ENCODE peak calls at places on chromosomes 4 and X, in eight cellular contexts. One of them, this sample, is unnamed.

GRCh38 chr4:173014113-173014558 is 154.5 kb upstream of the GALNT7 start:
- DNase-seq in HCT116: no peak
- DNase-seq in GM23248: peak
- DNase-seq in GM23338: peak
- DNase-seq in HepG2: no peak
- DNase-seq in keratinocyte: no peak
- DNase-seq in PC-3: peak
- DNase-seq in MM.1S: no peak
- DNase-seq in this sample: peak

GRCh38 chr4:66639361-66639760 is 905.9 kb downstream of the CENPC start:
- DNase-seq in HCT116: no peak
- DNase-seq in GM23248: no peak
- DNase-seq in GM23338: no peak
- DNase-seq in HepG2: no peak
- DNase-seq in keratinocyte: no peak
- DNase-seq in PC-3: peak
- DNase-seq in MM.1S: no peak
- DNase-seq in this sample: peak

GRCh38 chr4:106140601-106141000 is 175.4 kb downstream of the TBCK start:
- DNase-seq in HCT116: no peak
- DNase-seq in GM23248: peak
- DNase-seq in GM23338: peak
- DNase-seq in HepG2: no peak
- DNase-seq in keratinocyte: no peak
- DNase-seq in PC-3: peak
- DNase-seq in MM.1S: no peak
- DNase-seq in this sample: peak

GRCh38 chr4:66564901-66565648 is 894.8 kb upstream of the EPHA5 start:
- DNase-seq in HCT116: no peak
- DNase-seq in GM23248: peak
- DNase-seq in GM23338: no peak
- DNase-seq in HepG2: no peak
- DNase-seq in keratinocyte: no peak
- DNase-seq in PC-3: no peak
- DNase-seq in MM.1S: no peak
- DNase-seq in this sample: peak

GRCh38 chrX:107823456-107823855 is 2.2 kb upstream of the MID2 start:
- DNase-seq in HCT116: no peak
- DNase-seq in GM23248: peak
- DNase-seq in GM23338: no peak
- DNase-seq in HepG2: no peak
- DNase-seq in keratinocyte: no peak
- DNase-seq in PC-3: peak
- DNase-seq in MM.1S: no peak
- DNase-seq in this sample: peak

GRCh38 chr4:145533011-145533410 is 51.4 kb downstream of the SMAD1 start:
- DNase-seq in HCT116: no peak
- DNase-seq in GM23248: peak
- DNase-seq in GM23338: no peak
- DNase-seq in HepG2: no peak
- DNase-seq in keratinocyte: peak
- DNase-seq in PC-3: peak
- DNase-seq in MM.1S: no peak
- DNase-seq in this sample: peak

GRCh38 chr4:145557720-145558119 is 61.5 kb upstream of the MMAA start:
- DNase-seq in HCT116: peak
- DNase-seq in GM23248: peak
- DNase-seq in GM23338: peak
- DNase-seq in HepG2: peak
- DNase-seq in keratinocyte: peak
- DNase-seq in PC-3: peak
- DNase-seq in MM.1S: peak
- DNase-seq in this sample: peak

GRCh38 chr4:53055274-53055673 is 193.2 kb downstream of the RASL11B start:
- DNase-seq in HCT116: no peak
- DNase-seq in GM23248: peak
- DNase-seq in GM23338: no peak
- DNase-seq in HepG2: no peak
- DNase-seq in keratinocyte: no peak
- DNase-seq in PC-3: no peak
- DNase-seq in MM.1S: no peak
- DNase-seq in this sample: peak

GRCh38 chr4:6331018-6331417 is 61.4 kb downstream of the WFS1 start:
- DNase-seq in HCT116: no peak
- DNase-seq in GM23248: peak
- DNase-seq in GM23338: peak
- DNase-seq in HepG2: peak
- DNase-seq in keratinocyte: no peak
- DNase-seq in PC-3: peak
- DNase-seq in MM.1S: peak
- DNase-seq in this sample: no peak

GRCh38 chr4:7824218-7824617 is 115.4 kb downstream of the AFAP1 start:
- DNase-seq in HCT116: no peak
- DNase-seq in GM23248: no peak
- DNase-seq in GM23338: no peak
- DNase-seq in HepG2: no peak
- DNase-seq in keratinocyte: no peak
- DNase-seq in PC-3: no peak
- DNase-seq in MM.1S: no peak
- DNase-seq in this sample: peak

GRCh38 chr4:81421346-81422218 is 50.1 kb downstream of the RASGEF1B start:
- DNase-seq in HCT116: no peak
- DNase-seq in GM23248: peak
- DNase-seq in GM23338: peak
- DNase-seq in HepG2: no peak
- DNase-seq in keratinocyte: peak
- DNase-seq in PC-3: peak
- DNase-seq in MM.1S: no peak
- DNase-seq in this sample: peak

GRCh38 chrX:110846071-110846470 is 50.5 kb upstream of the CHRDL1 start:
- DNase-seq in HCT116: no peak
- DNase-seq in GM23248: no peak
- DNase-seq in GM23338: no peak
- DNase-seq in HepG2: no peak
- DNase-seq in keratinocyte: no peak
- DNase-seq in PC-3: no peak
- DNase-seq in MM.1S: no peak
- DNase-seq in this sample: peak

GRCh38 chrX:101617211-101618191 is at the start of gene ARMCX6:
- DNase-seq in HCT116: peak
- DNase-seq in GM23248: peak
- DNase-seq in GM23338: peak
- DNase-seq in HepG2: peak
- DNase-seq in keratinocyte: no peak
- DNase-seq in PC-3: peak
- DNase-seq in MM.1S: peak
- DNase-seq in this sample: peak

GRCh38 chrX:105876658-105877057 is 54.3 kb downstream of the NRK start:
- DNase-seq in HCT116: peak
- DNase-seq in GM23248: no peak
- DNase-seq in GM23338: peak
- DNase-seq in HepG2: peak
- DNase-seq in keratinocyte: no peak
- DNase-seq in PC-3: peak
- DNase-seq in MM.1S: peak
- DNase-seq in this sample: peak

GRCh38 chr4:115126487-115126886 is 13.1 kb upstream of the NDST4 start:
- DNase-seq in HCT116: no peak
- DNase-seq in GM23248: no peak
- DNase-seq in GM23338: no peak
- DNase-seq in HepG2: no peak
- DNase-seq in keratinocyte: no peak
- DNase-seq in PC-3: no peak
- DNase-seq in MM.1S: no peak
- DNase-seq in this sample: peak

GRCh38 chrX:1623691-1624090 is 8.8 kb downstream of the ASMT start:
- DNase-seq in HCT116: no peak
- DNase-seq in GM23248: no peak
- DNase-seq in GM23338: no peak
- DNase-seq in HepG2: no peak
- DNase-seq in keratinocyte: no peak
- DNase-seq in PC-3: no peak
- DNase-seq in MM.1S: no peak
- DNase-seq in this sample: no peak

GRCh38 chr4:38094419-38094818 is 134.2 kb downstream of the PTTG2 start:
- DNase-seq in HCT116: no peak
- DNase-seq in GM23248: no peak
- DNase-seq in GM23338: peak
- DNase-seq in HepG2: no peak
- DNase-seq in keratinocyte: no peak
- DNase-seq in PC-3: no peak
- DNase-seq in MM.1S: no peak
- DNase-seq in this sample: no peak

GRCh38 chrX:120308558-120308957 is 2.7 kb downstream of the TMEM255A start:
- DNase-seq in HCT116: no peak
- DNase-seq in GM23248: no peak
- DNase-seq in GM23338: peak
- DNase-seq in HepG2: no peak
- DNase-seq in keratinocyte: no peak
- DNase-seq in PC-3: no peak
- DNase-seq in MM.1S: no peak
- DNase-seq in this sample: no peak

GRCh38 chrX:120308959-120309872 is 2.0 kb downstream of the TMEM255A start:
- DNase-seq in HCT116: peak
- DNase-seq in GM23248: peak
- DNase-seq in GM23338: peak
- DNase-seq in HepG2: peak
- DNase-seq in keratinocyte: peak
- DNase-seq in PC-3: peak
- DNase-seq in MM.1S: peak
- DNase-seq in this sample: peak

GRCh38 chrX:120311632-120312000 is 355 bp upstream of the TMEM255A start:
- DNase-seq in HCT116: no peak
- DNase-seq in GM23248: no peak
- DNase-seq in GM23338: no peak
- DNase-seq in HepG2: no peak
- DNase-seq in keratinocyte: no peak
- DNase-seq in PC-3: no peak
- DNase-seq in MM.1S: no peak
- DNase-seq in this sample: peak

GRCh38 chrX:120309873-120310730 is 1.2 kb downstream of the TMEM255A start:
- DNase-seq in HCT116: no peak
- DNase-seq in GM23248: peak
- DNase-seq in GM23338: peak
- DNase-seq in HepG2: no peak
- DNase-seq in keratinocyte: peak
- DNase-seq in PC-3: peak
- DNase-seq in MM.1S: peak
- DNase-seq in this sample: peak

DNA sequence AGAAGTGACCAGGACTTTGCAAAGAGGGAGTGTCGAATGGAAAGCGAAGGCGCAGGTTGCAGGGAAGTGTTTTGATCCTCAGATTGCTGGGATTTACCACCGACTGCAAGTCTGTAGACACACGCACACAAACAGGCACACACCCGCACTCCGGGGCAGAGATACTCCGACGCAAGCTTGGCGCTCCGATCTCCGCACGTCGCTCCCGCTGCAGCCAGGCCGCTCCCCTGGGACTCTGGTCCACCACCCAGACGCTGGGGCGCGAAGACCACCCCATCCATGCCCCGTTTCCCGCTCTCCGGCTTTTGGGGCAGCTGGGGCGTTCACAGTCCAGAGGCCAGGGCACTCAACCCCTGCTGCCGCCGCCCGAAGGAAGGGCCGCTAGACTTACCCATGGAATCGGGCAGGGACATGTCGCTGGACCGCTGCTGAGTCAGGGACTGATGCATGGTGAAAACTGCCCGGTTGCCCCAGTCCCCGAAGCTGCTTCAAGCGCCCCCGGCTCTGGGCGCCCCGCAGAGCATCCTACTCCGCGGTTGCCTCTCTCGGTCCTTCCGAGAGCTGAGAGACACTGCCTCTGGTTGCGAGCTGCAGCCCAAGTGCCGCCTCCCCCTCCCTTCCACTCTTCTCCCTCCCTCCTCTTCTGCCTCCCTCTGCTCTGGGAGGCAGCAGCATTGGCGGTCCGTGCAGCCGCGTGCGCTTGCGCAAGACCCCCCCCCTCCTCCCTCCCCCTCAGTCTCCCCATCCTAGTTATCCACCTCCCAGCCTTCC is at the start of gene TMEM255A:
- DNase-seq in HCT116: no peak
- DNase-seq in GM23248: peak
- DNase-seq in GM23338: peak
- DNase-seq in HepG2: no peak
- DNase-seq in keratinocyte: no peak
- DNase-seq in PC-3: no peak
- DNase-seq in MM.1S: peak
- DNase-seq in this sample: peak
- TF ChIP-seq EZH2 in HCT116: no peak
- TF ChIP-seq EZH2 in GM23248: peak
- TF ChIP-seq EZH2 in GM23338: peak
- TF ChIP-seq EZH2 in HepG2: no peak
- TF ChIP-seq EZH2 in keratinocyte: no peak
- TF ChIP-seq EZH2 in PC-3: no peak
- TF ChIP-seq EZH2 in MM.1S: no peak
- TF ChIP-seq EZH2 in this sample: peak

GRCh38 chr4:22515145-22515887 is 550 bp downstream of the ADGRA3 start:
- DNase-seq in HCT116: no peak
- DNase-seq in GM23248: peak
- DNase-seq in GM23338: peak
- DNase-seq in HepG2: peak
- DNase-seq in keratinocyte: no peak
- DNase-seq in PC-3: peak
- DNase-seq in MM.1S: peak
- DNase-seq in this sample: peak
- TF ChIP-seq EZH2 in HCT116: no peak
- TF ChIP-seq EZH2 in GM23248: no peak
- TF ChIP-seq EZH2 in GM23338: no peak
- TF ChIP-seq EZH2 in HepG2: no peak
- TF ChIP-seq EZH2 in keratinocyte: no peak
- TF ChIP-seq EZH2 in PC-3: no peak
- TF ChIP-seq EZH2 in MM.1S: no peak
- TF ChIP-seq EZH2 in this sample: no peak

GRCh38 chrX:153830632-153831434 is 489 bp upstream of the PDZD4 start:
- DNase-seq in HCT116: no peak
- DNase-seq in GM23248: peak
- DNase-seq in GM23338: no peak
- DNase-seq in HepG2: no peak
- DNase-seq in keratinocyte: no peak
- DNase-seq in PC-3: no peak
- DNase-seq in MM.1S: no peak
- DNase-seq in this sample: no peak
- TF ChIP-seq EZH2 in HCT116: no peak
- TF ChIP-seq EZH2 in GM23248: no peak
- TF ChIP-seq EZH2 in GM23338: no peak
- TF ChIP-seq EZH2 in HepG2: peak
- TF ChIP-seq EZH2 in keratinocyte: peak
- TF ChIP-seq EZH2 in PC-3: no peak
- TF ChIP-seq EZH2 in MM.1S: no peak
- TF ChIP-seq EZH2 in this sample: peak

DNA sequence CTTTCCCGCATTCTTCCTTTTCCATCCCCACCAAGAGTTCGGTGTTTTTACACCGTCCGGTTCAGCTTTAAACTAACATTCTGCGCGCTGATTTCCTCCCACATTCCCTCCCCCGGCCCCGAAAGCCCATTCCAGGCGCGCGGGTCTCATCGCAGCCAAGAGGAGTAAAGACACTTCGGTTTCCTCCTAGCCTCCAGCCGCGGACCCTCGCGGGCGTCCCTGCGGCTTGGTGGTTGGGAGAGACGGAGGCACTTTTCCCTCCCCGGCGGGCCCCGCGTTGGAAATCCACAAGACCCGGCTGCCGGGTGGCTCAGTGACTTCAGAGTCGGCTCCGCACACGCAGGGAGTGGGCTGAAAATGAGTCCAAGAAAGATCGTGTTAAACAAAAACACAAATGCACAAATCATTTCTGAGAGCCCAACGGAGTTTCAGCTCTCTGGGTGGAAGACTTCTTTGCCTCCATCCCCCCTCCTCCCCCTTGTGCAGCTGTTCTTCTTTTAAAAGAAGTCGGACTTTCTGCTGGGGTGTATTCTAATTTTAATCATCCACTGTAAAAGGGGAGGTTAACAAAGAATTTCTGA is 2.0 kb upstream of the ARX start:
- DNase-seq in HCT116: no peak
- DNase-seq in GM23248: no peak
- DNase-seq in GM23338: no peak
- DNase-seq in HepG2: no peak
- DNase-seq in keratinocyte: no peak
- DNase-seq in PC-3: no peak
- DNase-seq in MM.1S: no peak
- DNase-seq in this sample: no peak
- TF ChIP-seq EZH2 in HCT116: no peak
- TF ChIP-seq EZH2 in GM23248: peak
- TF ChIP-seq EZH2 in GM23338: peak
- TF ChIP-seq EZH2 in HepG2: no peak
- TF ChIP-seq EZH2 in keratinocyte: peak
- TF ChIP-seq EZH2 in PC-3: no peak
- TF ChIP-seq EZH2 in MM.1S: no peak
- TF ChIP-seq EZH2 in this sample: peak